ENCODE peak calls at places on chromosomes 13 and 19, in ten cellular contexts. N is K562, Q is fibroblast of lung, H is DND-41, B is astrocyte, F is H1, U is neural progenitor cell, V is endodermal cell, W is IMR-90, D is HCT116. L is an unnamed sample.

GRCh38 chr13:89153941-89154340 is 1482.8 kb downstream of the SLITRK5 start:
- DNase-seq in F (no peak), B (peak), W (no peak), H (no peak), U (no peak), V (no peak), N (no peak), D (no peak), Q (peak), L (no peak)

GRCh38 chr13:98370806-98371553 is 193.9 kb upstream of the RNF113B start:
- DNase-seq in F (no peak), U (no peak), W (peak), V (no peak), H (no peak), B (peak), D (no peak), Q (peak), N (no peak), L (peak)

GRCh38 chr13:110517505-110518149 is 43.9 kb downstream of the RAB20 start:
- DNase-seq in Q (no peak), V (no peak), N (no peak), W (no peak), D (no peak), B (no peak), F (no peak), U (no peak), H (no peak), L (no peak)

GRCh38 chr13:38543561-38543960 is 143.3 kb upstream of the FREM2 start:
- DNase-seq in W (no peak), Q (peak), D (no peak), N (no peak), F (no peak), B (peak), U (no peak), H (no peak), V (no peak), L (no peak)

GRCh38 chr19:12985049-12985776 is 10.1 kb upstream of the NFIX start:
- DNase-seq in B (peak), N (peak), U (peak), V (no peak), F (no peak), W (peak), H (no peak), Q (peak), D (peak), L (no peak)

GRCh38 chr19:34555447-34555846 is 73.9 kb downstream of the WTIP start:
- DNase-seq in H (peak), V (peak), U (peak), F (no peak), W (no peak), Q (no peak), D (peak), B (no peak), N (no peak), L (no peak)

GRCh38 chr19:45125975-45126493 is 33.1 kb downstream of the PPP1R37 start:
- DNase-seq in U (peak), N (peak), H (peak), D (peak), V (peak), F (peak), B (no peak), Q (peak), W (peak), L (peak)

GRCh38 chr19:49570997-49571676 is 9.2 kb downstream of the NOSIP start:
- DNase-seq in H (peak), W (no peak), U (peak), B (no peak), Q (no peak), N (peak), D (no peak), V (peak), F (no peak), L (no peak)

GRCh38 chr13:37144661-37145060 is 39.2 kb upstream of the CSNK1A1L start:
- DNase-seq in W (peak), U (no peak), H (no peak), Q (peak), B (peak), N (no peak), V (no peak), D (no peak), F (no peak), L (no peak)

GRCh38 chr13:97339019-97339988 is 94.7 kb upstream of the RAP2A start:
- DNase-seq in F (no peak), H (peak), W (peak), V (no peak), B (peak), D (no peak), Q (peak), N (no peak), U (no peak), L (peak)

GRCh38 chr19:6535558-6536137 is 4.8 kb downstream of the TNFSF9 start:
- DNase-seq in U (no peak), Q (no peak), D (no peak), W (no peak), N (no peak), B (no peak), F (no peak), V (no peak), H (no peak), L (no peak)

GRCh38 chr19:19064811-19065745 is 1.3 kb downstream of the SLC25A42 start:
- DNase-seq in B (no peak), F (no peak), Q (no peak), N (peak), W (no peak), U (no peak), H (peak), D (no peak), V (peak), L (peak)

GRCh38 chr13:80962173-80962572 is 621.2 kb upstream of the SPRY2 start:
- DNase-seq in D (no peak), U (no peak), N (no peak), H (no peak), W (no peak), V (no peak), Q (peak), B (peak), F (no peak), L (no peak)

GRCh38 chr13:80558074-80558473 is 217.1 kb upstream of the SPRY2 start:
- DNase-seq in D (no peak), U (no peak), V (no peak), W (no peak), H (no peak), Q (no peak), N (peak), B (no peak), F (no peak), L (no peak)

GRCh38 chr13:78608705-78609463 is 5.5 kb upstream of the POU4F1 start:
- DNase-seq in N (no peak), B (no peak), D (no peak), H (no peak), U (peak), Q (no peak), W (no peak), V (peak), F (no peak), L (peak)

GRCh38 chr19:737591-738093 is 13.3 kb upstream of the MISP start:
- DNase-seq in F (peak), B (no peak), V (peak), D (no peak), N (peak), W (peak), U (peak), H (peak), Q (peak), L (peak)

GRCh38 chr13:33153421-33154381 is 131.9 kb downstream of the STARD13 start:
- DNase-seq in B (peak), Q (peak), W (peak), U (peak), V (peak), D (no peak), H (no peak), F (no peak), N (no peak), L (peak)

GRCh38 chr19:18002347-18002850 is 5.6 kb upstream of the ARRDC2 start:
- DNase-seq in Q (no peak), V (no peak), F (no peak), D (no peak), H (no peak), U (no peak), B (no peak), W (no peak), N (no peak), L (no peak)

GRCh38 chr19:33214621-33215020 is 11.0 kb downstream of the SLC7A10 start:
- DNase-seq in N (peak), W (peak), V (peak), B (no peak), Q (peak), D (no peak), F (no peak), H (no peak), U (peak), L (peak)

GRCh38 chr13:29162638-29163037 is 342.5 kb downstream of the MTUS2 start:
- DNase-seq in W (no peak), F (no peak), V (no peak), Q (peak), D (no peak), H (no peak), U (no peak), B (peak), N (no peak), L (peak)

GRCh38 chr13:84445776-84446175 is 563.5 kb upstream of the SLITRK1 start:
- DNase-seq in V (no peak), Q (peak), W (peak), N (no peak), D (no peak), H (no peak), F (no peak), B (peak), U (no peak), L (peak)

GRCh38 chr19:9354651-9355050 is 8.2 kb upstream of the ZNF177 start:
- DNase-seq in F (no peak), H (no peak), U (no peak), Q (no peak), D (no peak), V (no peak), N (no peak), B (no peak), W (no peak), L (no peak)

GRCh38 chr19:18697680-18698079 is 14.2 kb downstream of the CRTC1 start:
- DNase-seq in N (no peak), V (no peak), W (no peak), H (no peak), F (no peak), D (no peak), Q (no peak), U (no peak), B (no peak), L (no peak)

GRCh38 chr19:588758-589692 is 656 bp upstream of the HCN2 start:
- DNase-seq in H (no peak), Q (no peak), B (no peak), D (no peak), V (peak), W (no peak), N (no peak), F (no peak), U (peak), L (peak)

GRCh38 chr13:93558637-93559036 is 332.0 kb downstream of the GPC6 start:
- DNase-seq in Q (no peak), N (no peak), V (no peak), U (no peak), F (no peak), D (no peak), B (no peak), H (no peak), W (peak), L (no peak)

GRCh38 chr13:112153846-112154245 is 86.9 kb downstream of the SOX1 start:
- DNase-seq in U (no peak), W (no peak), D (no peak), V (no peak), Q (no peak), F (no peak), N (no peak), B (no peak), H (no peak), L (no peak)

GRCh38 chr13:80305737-80306136 is 35.2 kb downstream of the SPRY2 start:
- DNase-seq in V (no peak), F (no peak), U (no peak), Q (no peak), N (no peak), D (no peak), B (no peak), W (no peak), H (no peak), L (peak)

GRCh38 chr13:108176685-108177274 is 38.6 kb downstream of the LIG4 start:
- DNase-seq in V (peak), B (no peak), H (peak), D (peak), U (peak), W (peak), F (no peak), Q (no peak), N (peak), L (peak)

GRCh38 chr13:59345316-59345715 is 818.4 kb downstream of the DIAPH3 start:
- DNase-seq in U (no peak), B (peak), W (no peak), V (no peak), N (no peak), F (no peak), Q (peak), D (no peak), H (no peak), L (no peak)

GRCh38 chr13:41960700-41961697 is at the start of gene VWA8:
- DNase-seq in W (peak), B (peak), H (peak), D (peak), F (peak), Q (peak), U (peak), V (peak), N (peak), L (peak)

GRCh38 chr19:57302020-57302465 is 18.2 kb upstream of the ZNF543 start:
- DNase-seq in N (no peak), Q (peak), F (no peak), H (no peak), U (no peak), W (peak), D (no peak), V (no peak), B (peak), L (peak)

GRCh38 chr19:1069009-1069779 is 2.2 kb downstream of the ARHGAP45 start:
- DNase-seq in N (no peak), F (no peak), W (no peak), D (no peak), H (peak), V (no peak), B (no peak), U (no peak), Q (no peak), L (no peak)

GRCh38 chr13:75789451-75790197 is 153.5 kb downstream of the LMO7 start:
- DNase-seq in B (no peak), U (no peak), W (no peak), H (no peak), Q (peak), V (no peak), F (no peak), N (no peak), D (no peak), L (no peak)

GRCh38 chr13:83881031-83881727 is 1.1 kb downstream of the SLITRK1 start:
- DNase-seq in Q (no peak), F (no peak), B (no peak), U (peak), W (no peak), D (no peak), V (peak), N (no peak), H (no peak), L (peak)

GRCh38 chr13:45456196-45456972 is 8.4 kb upstream of the COG3 start:
- DNase-seq in D (no peak), V (no peak), N (no peak), B (peak), H (no peak), F (no peak), W (peak), Q (peak), U (no peak), L (peak)

GRCh38 chr13:85741017-85741416 is 58.2 kb downstream of the SLITRK6 start:
- DNase-seq in B (no peak), H (no peak), D (no peak), W (no peak), N (no peak), V (no peak), F (no peak), U (no peak), Q (no peak), L (no peak)

GRCh38 chr13:31234729-31235128 is 35.0 kb downstream of the B3GLCT start:
- DNase-seq in H (no peak), F (no peak), V (peak), U (no peak), D (no peak), B (no peak), W (no peak), N (no peak), Q (no peak), L (peak)

GRCh38 chr13:23330356-23330755 is 103.1 kb downstream of the SACS start:
- DNase-seq in F (no peak), Q (peak), V (no peak), U (no peak), H (no peak), W (no peak), D (no peak), N (no peak), B (peak), L (no peak)

GRCh38 chr13:28659611-28659970 is 661 bp downstream of the POMP start:
- DNase-seq in Q (peak), W (peak), D (no peak), F (no peak), H (no peak), B (peak), V (no peak), N (peak), U (no peak), L (peak)

DNA sequence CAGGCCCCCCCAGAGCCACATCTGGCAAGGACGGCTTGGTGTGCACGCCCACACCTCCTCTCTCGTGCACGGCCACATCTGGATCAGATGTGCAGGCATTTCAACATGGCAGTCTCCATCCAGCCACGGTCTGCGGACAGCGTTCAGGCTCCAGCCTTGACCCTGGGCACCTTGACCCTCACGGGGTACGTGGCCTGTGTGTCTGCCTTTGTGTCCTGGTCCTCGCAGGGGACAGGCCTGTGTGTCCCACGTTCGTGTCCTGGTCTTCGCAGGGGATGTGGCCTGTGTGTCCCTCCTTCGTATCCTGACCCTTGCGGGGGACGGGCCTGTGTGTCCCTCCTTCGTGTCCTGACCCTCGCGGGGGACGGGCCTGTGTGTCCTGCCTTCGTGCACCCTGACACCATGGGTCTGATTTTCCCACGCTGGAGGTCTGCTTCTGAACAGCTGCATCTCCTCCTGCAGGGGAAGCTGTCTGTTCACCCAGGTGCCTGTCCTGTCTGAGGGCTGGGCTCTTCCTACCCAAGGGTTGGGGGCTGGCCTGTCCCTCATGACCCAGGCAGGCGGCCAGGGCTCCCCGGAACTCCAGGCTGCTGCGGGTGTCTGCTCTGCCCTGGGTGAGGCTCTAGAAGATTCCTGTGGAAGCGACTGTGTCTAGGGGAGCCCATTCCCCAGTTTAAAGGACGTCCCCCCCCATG is 25.3 kb downstream of the RASA3 start:
- DNase-seq in D (no peak), F (no peak), W (no peak), H (no peak), U (no peak), Q (no peak), B (no peak), V (peak), N (no peak), L (no peak)
- H3K9ac ChIP-seq in D (no peak), F (no peak), W (peak), H (no peak), U (no peak), Q (peak), B (peak), V (no peak), N (no peak), L (no peak)

GRCh38 chr13:61111529-61111928 is 304.1 kb downstream of the PCDH20 start:
- DNase-seq in F (no peak), D (no peak), N (no peak), Q (no peak), W (no peak), B (no peak), U (no peak), H (no peak), V (no peak), L (no peak)
- H3K4me3 ChIP-seq in F (no peak), D (no peak), N (no peak), Q (no peak), W (no peak), B (no peak), U (no peak), H (no peak), V (no peak), L (no peak)

DNA sequence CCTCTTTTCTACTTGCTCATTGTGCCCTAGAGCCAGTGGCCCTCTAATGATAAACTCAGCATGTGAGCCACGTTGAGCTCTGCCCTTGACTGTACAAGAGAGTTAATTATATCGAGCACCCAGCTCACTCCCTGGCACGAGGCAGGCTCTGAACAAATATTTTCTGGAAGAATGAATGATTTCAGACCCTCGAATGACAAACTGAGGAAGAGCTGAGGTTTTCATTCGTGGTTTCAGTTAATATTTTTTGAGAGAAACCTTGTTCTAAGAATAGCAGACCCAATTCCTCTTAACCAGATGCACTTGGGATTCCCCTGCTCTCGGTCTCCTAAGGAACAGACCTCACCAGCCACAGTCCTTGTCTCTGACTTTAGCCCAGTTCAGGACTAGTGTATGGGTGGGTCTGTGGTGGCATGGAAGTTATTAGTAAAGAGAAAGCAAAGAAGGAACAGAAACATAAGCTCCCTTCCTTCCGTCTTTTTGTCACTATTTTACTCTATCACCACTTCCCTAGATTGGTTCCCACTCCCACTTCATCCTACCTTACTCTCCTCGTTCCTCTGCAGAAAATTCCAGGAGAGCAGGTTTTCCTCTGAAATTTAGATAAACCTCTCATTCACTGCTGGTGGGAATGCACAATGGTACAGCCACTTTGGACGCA is 22.1 kb upstream of the WDFY2 start:
- DNase-seq in V (no peak), H (no peak), B (no peak), U (no peak), D (no peak), N (no peak), F (no peak), Q (no peak), W (no peak), L (no peak)
- H3K9ac ChIP-seq in V (no peak), H (no peak), B (no peak), U (no peak), D (no peak), N (no peak), F (no peak), Q (no peak), W (no peak), L (no peak)

GRCh38 chr13:73870036-73870741 is 264.0 kb downstream of the KLF12 start:
- DNase-seq in U (no peak), H (no peak), D (no peak), B (peak), F (no peak), Q (peak), N (no peak), V (no peak), W (peak), L (peak)
- H3K4me3 ChIP-seq in U (no peak), H (no peak), D (no peak), B (peak), F (no peak), Q (no peak), N (no peak), V (no peak), W (peak), L (no peak)